ENCODE peak calls at places on chromosomes 12 and 14, in six cellular contexts. N, M, F, A, E and K are unnamed samples.

GRCh38 chr14:63952933-63953437 is 100.2 kb downstream of the SYNE2 start:
- DNase-seq in E (no peak), A (no peak), N (no peak), F (peak; percentile 59), M (no peak), K (peak; percentile 30)

GRCh38 chr12:100404769-100405407 is 48.0 kb downstream of the SLC17A8 start:
- DNase-seq in E (peak; percentile 62), N (peak; percentile 71), M (no peak), A (peak; percentile 72), F (peak; percentile 41), K (no peak)

GRCh38 chr14:64208261-64208660 is 85.9 kb downstream of the ESR2 start:
- DNase-seq in A (no peak), M (no peak), N (no peak), E (no peak), F (no peak), K (no peak)

GRCh38 chr12:92629349-92630065 is 73.3 kb upstream of the PLEKHG7 start:
- DNase-seq in N (no peak), F (no peak), E (peak; percentile 16), A (no peak), M (no peak), K (peak; percentile 14)

GRCh38 chr12:62760779-62761178 is 174.2 kb downstream of the PPM1H start:
- DNase-seq in E (no peak), F (no peak), N (no peak), M (no peak), A (peak; percentile 64), K (no peak)

GRCh38 chr14:100617715-100618693 is 30.8 kb upstream of the BEGAIN start:
- DNase-seq in E (no peak), F (no peak), A (no peak), N (no peak), M (no peak), K (no peak)

GRCh38 chr14:72849222-72849621 is 44.7 kb downstream of the DPF3 start:
- DNase-seq in N (no peak), F (no peak), M (no peak), E (no peak), A (no peak), K (no peak)

GRCh38 chr12:132168311-132169031 is 24.2 kb downstream of the NOC4L start:
- DNase-seq in A (no peak), F (no peak), E (no peak), N (peak; percentile 12), M (no peak), K (no peak)

GRCh38 chr12:31219521-31219920 is 106.4 kb downstream of the SINHCAF start:
- DNase-seq in M (no peak), A (no peak), E (no peak), N (no peak), F (no peak), K (no peak)

GRCh38 chr14:92914087-92914656 is 8.8 kb upstream of the CHGA start:
- DNase-seq in E (no peak), N (no peak), M (no peak), A (peak; percentile 48), F (peak; percentile 4), K (no peak)

GRCh38 chr12:123479442-123480180 is 21.7 kb downstream of the SNRNP35 start:
- DNase-seq in M (no peak), E (no peak), F (no peak), A (no peak), N (no peak), K (no peak)

GRCh38 chr14:29216316-29216715 is 449.7 kb downstream of the FOXG1 start:
- DNase-seq in M (no peak), N (no peak), F (no peak), E (no peak), A (no peak), K (no peak)

GRCh38 chr14:102654298-102654697 is 61.8 kb downstream of the RCOR1 start:
- DNase-seq in F (no peak), N (no peak), M (no peak), E (no peak), A (no peak), K (no peak)

GRCh38 chr14:60753264-60754126 is 18.9 kb downstream of the MNAT1 start:
- DNase-seq in M (no peak), A (peak; percentile 94), N (no peak), E (no peak), F (peak; percentile 61), K (no peak)

GRCh38 chr12:122023339-122024131 is 1.9 kb downstream of the BCL7A start:
- DNase-seq in N (peak; percentile 88), M (peak; percentile 11), E (peak; percentile 90), F (peak; percentile 80), A (no peak), K (peak; percentile 49)

GRCh38 chr12:131039551-131039950 is 85.8 kb downstream of the ADGRD1 start:
- DNase-seq in A (no peak), N (no peak), M (no peak), E (no peak), F (no peak), K (no peak)

GRCh38 chr12:67758119-67758873 is 109.8 kb downstream of the DYRK2 start:
- DNase-seq in F (no peak), E (no peak), A (peak; percentile 82), N (no peak), M (no peak), K (no peak)

GRCh38 chr12:111788178-111788654 is 21.5 kb downstream of the ALDH2 start:
- DNase-seq in N (peak; percentile 32), F (peak; percentile 84), M (no peak), E (peak; percentile 82), A (peak; percentile 74), K (no peak)

DNA sequence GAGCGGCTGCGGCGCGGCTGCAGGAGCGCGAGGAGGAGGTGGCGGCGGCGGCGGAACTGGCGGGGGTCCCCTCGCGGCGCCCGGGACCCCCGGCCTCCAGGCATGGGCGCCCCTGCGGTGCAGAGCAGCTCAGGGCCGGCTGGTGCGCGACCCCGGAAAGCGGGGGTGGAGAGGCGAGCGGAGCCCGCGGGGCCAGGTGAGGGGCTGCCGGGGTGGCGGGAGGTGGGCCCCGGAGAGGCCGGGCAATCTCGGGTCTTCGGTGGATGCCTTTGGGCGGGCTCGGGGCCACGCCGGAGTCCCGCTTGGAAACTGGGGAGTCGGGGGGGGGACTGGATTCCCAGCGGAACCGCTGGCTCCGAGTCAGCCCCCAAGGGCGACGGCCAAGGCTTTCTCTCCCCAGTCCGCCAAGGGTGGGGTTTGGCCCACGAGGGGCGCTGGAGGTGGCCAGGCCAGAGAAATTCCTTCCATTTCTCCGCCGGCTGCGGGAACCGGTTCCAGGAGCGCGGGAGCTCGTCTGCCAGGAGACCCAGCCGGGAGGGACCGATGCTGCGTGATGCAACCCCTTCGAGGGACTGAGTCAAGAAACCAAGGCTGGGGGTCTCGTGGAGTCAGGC is 13.9 kb upstream of the NR4A1 start:
- DNase-seq in M (no peak), A (no peak), E (peak; percentile 75), F (peak; percentile 67), N (peak; percentile 57), K (no peak)
- TF ChIP-seq CTCF in M (peak; percentile 28), A (no peak), E (no peak), F (peak; percentile 14), N (no peak), K (peak; percentile 54)

GRCh38 chr12:128969480-128970055 is 116.3 kb downstream of the GLT1D1 start:
- DNase-seq in F (no peak), N (peak; percentile 74), A (peak; percentile 58), M (no peak), E (peak; percentile 49), K (no peak)
- TF ChIP-seq CTCF in F (no peak), N (peak; percentile 19), A (peak; percentile 64), M (no peak), E (peak; percentile 7), K (no peak)

DNA sequence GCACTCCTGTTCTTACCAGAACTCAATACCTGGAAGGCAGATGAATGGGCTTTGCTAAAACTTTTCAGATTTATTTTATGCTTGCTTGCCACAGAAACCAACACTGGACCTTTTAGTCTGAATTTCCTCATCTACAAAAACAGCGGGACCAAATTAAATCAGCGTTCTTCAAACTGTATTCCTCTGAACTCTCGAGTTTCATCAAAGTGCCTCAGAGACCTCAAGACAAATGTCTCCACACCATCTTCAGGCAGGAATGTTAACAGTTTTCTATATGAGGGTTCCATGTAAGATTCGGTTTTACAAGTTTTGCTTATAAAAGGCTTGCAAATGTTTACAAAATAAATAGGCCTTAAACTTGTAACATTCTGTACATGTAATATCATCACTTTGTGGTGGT is 74.6 kb downstream of the MED13L start:
- DNase-seq in M (no peak), N (no peak), E (no peak), F (peak; percentile 50), A (no peak), K (peak; percentile 35)
- TF ChIP-seq CTCF in M (peak; percentile 43), N (no peak), E (no peak), F (peak; percentile 57), A (no peak), K (peak; percentile 59)

DNA sequence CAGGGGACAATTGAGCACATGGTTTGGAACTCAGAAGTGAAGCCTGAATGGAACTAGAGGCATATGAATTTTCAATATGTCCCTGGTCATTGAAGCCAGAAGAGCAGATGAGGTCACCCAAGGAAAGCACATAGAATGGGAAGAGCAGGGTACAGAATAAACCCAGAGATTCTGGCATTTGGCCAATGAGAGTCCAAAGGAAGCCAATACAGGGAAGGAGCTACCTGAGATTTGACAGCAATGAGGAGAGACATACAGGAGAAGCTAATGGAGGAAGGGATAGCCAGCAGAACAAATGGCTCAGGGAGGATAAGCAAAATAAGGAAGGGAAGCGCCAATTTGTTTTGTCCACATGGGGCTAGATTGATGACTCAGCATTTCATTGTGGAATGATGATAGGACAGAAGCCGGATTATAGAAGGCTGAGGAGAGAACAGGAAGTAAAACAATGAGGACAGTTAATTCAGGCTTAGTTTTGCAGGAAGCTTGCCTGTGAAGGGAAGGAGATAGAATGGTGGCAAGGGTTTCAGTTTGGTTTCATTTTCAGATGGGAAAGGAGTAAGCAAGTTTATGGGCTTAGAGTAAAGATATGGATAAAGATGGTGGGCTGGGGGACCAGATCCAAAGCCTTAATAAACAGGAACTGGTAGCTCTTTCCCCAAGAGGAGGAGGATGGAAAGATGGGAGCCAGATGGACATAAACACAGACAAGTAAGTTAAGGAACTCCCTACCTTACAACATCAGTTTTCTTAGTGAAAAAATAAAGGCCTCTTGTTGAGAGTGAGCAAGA is 3.2 kb upstream of the SPTSSA start:
- DNase-seq in E (no peak), A (no peak), N (no peak), F (peak; percentile 17), M (no peak), K (no peak)
- TF ChIP-seq CTCF in E (no peak), A (no peak), N (no peak), F (no peak), M (no peak), K (no peak)

GRCh38 chr12:17810399-17810798 is 279.6 kb downstream of the RERGL start:
- DNase-seq in A (no peak), F (no peak), M (no peak), N (no peak), E (no peak), K (no peak)

GRCh38 chr12:17809206-17809605 is 280.8 kb downstream of the RERGL start:
- DNase-seq in E (no peak), F (no peak), M (no peak), A (no peak), N (no peak), K (no peak)
- TF ChIP-seq CTCF in E (no peak), F (no peak), M (no peak), A (no peak), N (no peak), K (peak; percentile 14)